ENCODE peak calls at places on chromosomes 2 and 18, in nine cellular contexts. I, F, V, Z, X, O, C, G and K are unnamed samples.

GRCh38 chr2:230706053-230706498 is 6.6 kb upstream of the CAB39 start:
- DNase-seq in I (no peak), C (no peak), G (no peak), O (no peak), X (no peak), F (no peak), V (no peak), Z (no peak), K (no peak)

GRCh38 chr2:121287146-121287798 is 2.3 kb upstream of the TFCP2L1 start:
- DNase-seq in F (no peak), O (no peak), Z (no peak), X (no peak), I (no peak), V (no peak), C (no peak), G (no peak), K (no peak)

GRCh38 chr2:131034122-131035051 is 58.9 kb downstream of the FAM168B start:
- DNase-seq in G (peak), O (no peak), V (no peak), Z (no peak), C (no peak), F (no peak), I (no peak), X (peak), K (no peak)

GRCh38 chr2:97660044-97660774 is 3.6 kb downstream of the ACTR1B start:
- DNase-seq in X (no peak), Z (no peak), G (no peak), C (no peak), O (no peak), I (no peak), V (no peak), F (no peak), K (no peak)

GRCh38 chr2:121489284-121489683 is 41.4 kb upstream of the RNU4ATAC start:
- DNase-seq in I (peak), G (no peak), Z (peak), O (no peak), V (no peak), F (no peak), X (no peak), C (no peak), K (no peak)

GRCh38 chr2:120887844-120888243 is 152.2 kb downstream of the GLI2 start:
- DNase-seq in C (no peak), V (no peak), I (no peak), G (no peak), X (no peak), Z (peak), F (no peak), O (no peak), K (no peak)

GRCh38 chr18:25239636-25240468 is 112.1 kb downstream of the ZNF521 start:
- DNase-seq in C (no peak), I (no peak), F (no peak), O (no peak), V (no peak), X (no peak), Z (no peak), G (no peak), K (no peak)

GRCh38 chr2:67997528-67998267 is 65.1 kb downstream of the C1D start:
- DNase-seq in Z (no peak), I (no peak), X (no peak), V (no peak), G (no peak), O (no peak), F (peak), C (no peak), K (no peak)

GRCh38 chr2:49241991-49242390 is 87.7 kb upstream of the FSHR start:
- DNase-seq in V (no peak), C (no peak), F (no peak), Z (no peak), X (no peak), O (no peak), I (no peak), G (no peak), K (no peak)

GRCh38 chr2:227079726-227080125 is 84.3 kb downstream of the COL4A4 start:
- DNase-seq in O (no peak), F (no peak), X (no peak), V (no peak), C (no peak), G (no peak), I (no peak), Z (no peak), K (no peak)
- TF ChIP-seq CTCF in O (no peak), F (no peak), X (no peak), V (no peak), C (no peak), G (no peak), I (no peak), Z (no peak), K (no peak)

DNA sequence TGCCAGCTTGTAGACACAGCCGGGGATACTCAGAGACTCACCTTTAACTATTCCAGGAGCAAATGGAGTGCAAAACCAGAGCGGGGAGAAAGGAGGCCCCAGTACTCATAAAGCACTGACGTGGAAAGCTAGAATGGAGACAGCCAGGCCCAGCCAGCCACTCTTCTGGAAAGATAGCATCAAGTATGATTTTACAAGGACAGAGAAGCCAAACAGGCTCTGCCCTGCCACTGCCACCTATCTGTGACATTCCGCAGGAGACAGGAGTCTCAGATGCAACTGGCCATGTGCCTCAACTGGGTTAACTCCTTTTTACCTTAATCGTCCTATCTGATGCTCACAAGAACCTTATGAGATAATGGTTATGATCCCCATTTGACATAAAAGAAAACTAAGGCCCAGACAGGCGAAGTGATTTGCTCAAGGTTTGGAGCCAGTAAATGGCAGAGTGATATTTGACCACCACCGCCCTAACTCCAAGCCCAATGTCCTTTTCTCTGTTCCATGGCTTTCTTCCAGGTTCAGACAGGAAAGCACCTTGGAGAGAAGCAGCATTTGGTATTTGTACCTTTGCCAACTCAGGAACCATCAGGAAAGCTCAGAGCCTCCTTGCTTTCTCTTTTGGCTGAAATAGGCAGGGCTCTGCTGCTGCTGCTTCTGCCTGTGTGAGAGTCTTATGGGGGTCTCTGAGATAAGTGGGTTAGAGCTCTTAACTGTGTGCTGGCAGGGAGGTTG is 15.6 kb downstream of the KIF3C start:
- DNase-seq in G (no peak), O (no peak), Z (peak), F (no peak), I (no peak), X (no peak), V (no peak), C (no peak), K (no peak)
- TF ChIP-seq CTCF in G (no peak), O (no peak), Z (peak), F (no peak), I (no peak), X (no peak), V (no peak), C (no peak), K (no peak)

DNA sequence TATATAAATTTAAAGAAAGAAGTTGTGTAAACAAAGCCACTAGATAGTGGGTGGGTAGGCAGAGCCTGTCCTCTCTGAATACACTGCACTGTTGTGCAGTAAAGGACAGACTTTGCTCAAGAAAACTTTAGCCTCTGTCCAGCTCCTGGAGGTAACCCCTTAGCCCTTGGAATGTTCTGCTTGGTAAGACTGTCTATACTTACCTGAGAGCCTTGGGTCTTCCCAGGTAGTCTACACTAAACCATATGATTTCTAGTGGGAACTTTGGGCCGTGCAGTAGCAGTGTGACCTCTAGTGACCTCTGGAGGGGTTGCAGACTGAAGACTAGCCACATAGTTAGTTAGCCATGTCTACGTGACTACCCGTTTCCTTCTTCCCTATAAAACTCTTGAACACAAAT is 678.3 kb upstream of the NRXN1 start:
- DNase-seq in V (no peak), C (no peak), Z (no peak), I (peak), G (no peak), X (no peak), O (no peak), F (no peak), K (peak)
- TF ChIP-seq CTCF in V (no peak), C (peak), Z (no peak), I (peak), G (peak), X (no peak), O (no peak), F (no peak), K (peak)

DNA sequence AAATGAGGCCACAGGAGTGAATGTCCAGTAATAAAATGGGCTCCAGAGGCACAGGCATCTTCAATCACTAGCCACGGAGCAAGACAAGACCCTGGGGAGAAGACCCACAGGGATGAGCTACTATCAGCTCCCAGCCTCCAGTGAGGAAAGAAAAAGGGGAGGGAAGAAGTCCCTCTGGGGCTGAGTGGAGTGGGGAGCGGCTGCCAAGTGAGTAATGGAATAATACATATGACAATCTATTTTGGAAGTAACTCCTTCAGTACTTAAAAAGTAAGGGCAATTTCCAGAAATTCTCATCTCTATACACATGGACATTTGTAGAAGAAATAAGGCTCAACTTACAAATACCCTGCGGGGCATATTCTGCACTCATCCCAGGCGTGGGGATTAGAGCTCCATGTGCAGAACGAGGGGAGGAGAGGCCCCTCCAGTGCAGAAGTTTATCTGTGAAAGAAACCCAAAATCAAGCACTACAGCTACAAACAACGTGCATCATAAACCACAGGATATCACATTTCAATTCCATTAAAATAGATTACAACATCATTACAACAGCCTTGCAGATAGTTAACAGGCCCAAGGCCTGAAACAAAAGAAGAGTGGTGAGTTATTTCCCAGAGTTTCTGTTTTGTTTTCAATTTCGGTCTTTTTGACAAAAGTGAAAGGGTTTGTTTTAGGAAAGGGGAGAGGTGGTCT is 84.9 kb downstream of the BCL11A start:
- DNase-seq in C (no peak), Z (no peak), G (no peak), X (no peak), I (no peak), V (no peak), O (no peak), F (peak), K (no peak)
- TF ChIP-seq CTCF in C (no peak), Z (no peak), G (no peak), X (no peak), I (no peak), V (no peak), O (no peak), F (no peak), K (no peak)

GRCh38 chr2:42328148-42328833 is 32.7 kb downstream of the COX7A2L start:
- DNase-seq in I (peak), F (no peak), V (no peak), X (no peak), O (no peak), G (no peak), C (no peak), Z (no peak), K (peak)
- TF ChIP-seq CTCF in I (peak), F (peak), V (peak), X (no peak), O (peak), G (peak), C (peak), Z (peak), K (peak)